ENCODE peak calls at places on chromosomes 13 and 19, in five cellular contexts. One of them, this sample, is unnamed.

GRCh38 chr13:37747071-37747612 is 122.4 kb downstream of the TRPC4 start:
- DNase-seq in fibroblast of mammary gland: peak
- DNase-seq in AG10803: peak
- DNase-seq in dorsolateral prefrontal cortex: no peak
- DNase-seq in A549: no peak
- DNase-seq in this sample: peak

GRCh38 chr19:35872180-35872579 is 3.8 kb downstream of the APLP1 start:
- DNase-seq in fibroblast of mammary gland: no peak
- DNase-seq in AG10803: no peak
- DNase-seq in dorsolateral prefrontal cortex: no peak
- DNase-seq in A549: no peak
- DNase-seq in this sample: no peak

GRCh38 chr19:536881-537404 is 5.4 kb downstream of the CDC34 start:
- DNase-seq in fibroblast of mammary gland: no peak
- DNase-seq in AG10803: no peak
- DNase-seq in dorsolateral prefrontal cortex: no peak
- DNase-seq in A549: no peak
- DNase-seq in this sample: no peak

GRCh38 chr13:41696163-41697003 is 239.0 kb downstream of the RGCC start:
- DNase-seq in fibroblast of mammary gland: peak
- DNase-seq in AG10803: peak
- DNase-seq in dorsolateral prefrontal cortex: no peak
- DNase-seq in A549: peak
- DNase-seq in this sample: peak

GRCh38 chr19:55687281-55688172 is 12.5 kb downstream of the EPN1 start:
- DNase-seq in fibroblast of mammary gland: no peak
- DNase-seq in AG10803: no peak
- DNase-seq in dorsolateral prefrontal cortex: no peak
- DNase-seq in A549: no peak
- DNase-seq in this sample: no peak

GRCh38 chr19:48635263-48635965 is 1.8 kb downstream of the DBP start:
- DNase-seq in fibroblast of mammary gland: no peak
- DNase-seq in AG10803: no peak
- DNase-seq in dorsolateral prefrontal cortex: no peak
- DNase-seq in A549: peak
- DNase-seq in this sample: peak

GRCh38 chr13:64688893-64689677 is 2541.1 kb downstream of the PCDH9 start:
- DNase-seq in fibroblast of mammary gland: no peak
- DNase-seq in AG10803: peak
- DNase-seq in dorsolateral prefrontal cortex: no peak
- DNase-seq in A549: no peak
- DNase-seq in this sample: no peak

GRCh38 chr13:55000844-55001243 is 1972.2 kb downstream of the OLFM4 start:
- DNase-seq in fibroblast of mammary gland: no peak
- DNase-seq in AG10803: no peak
- DNase-seq in dorsolateral prefrontal cortex: no peak
- DNase-seq in A549: no peak
- DNase-seq in this sample: no peak

GRCh38 chr19:32358311-32358710 is 12.9 kb downstream of the ZNF507 start:
- DNase-seq in fibroblast of mammary gland: no peak
- DNase-seq in AG10803: no peak
- DNase-seq in dorsolateral prefrontal cortex: no peak
- DNase-seq in A549: no peak
- DNase-seq in this sample: no peak

GRCh38 chr19:28485300-28485699 is 727.7 kb downstream of the UQCRFS1 start:
- DNase-seq in fibroblast of mammary gland: no peak
- DNase-seq in AG10803: no peak
- DNase-seq in dorsolateral prefrontal cortex: no peak
- DNase-seq in A549: no peak
- DNase-seq in this sample: no peak

DNA sequence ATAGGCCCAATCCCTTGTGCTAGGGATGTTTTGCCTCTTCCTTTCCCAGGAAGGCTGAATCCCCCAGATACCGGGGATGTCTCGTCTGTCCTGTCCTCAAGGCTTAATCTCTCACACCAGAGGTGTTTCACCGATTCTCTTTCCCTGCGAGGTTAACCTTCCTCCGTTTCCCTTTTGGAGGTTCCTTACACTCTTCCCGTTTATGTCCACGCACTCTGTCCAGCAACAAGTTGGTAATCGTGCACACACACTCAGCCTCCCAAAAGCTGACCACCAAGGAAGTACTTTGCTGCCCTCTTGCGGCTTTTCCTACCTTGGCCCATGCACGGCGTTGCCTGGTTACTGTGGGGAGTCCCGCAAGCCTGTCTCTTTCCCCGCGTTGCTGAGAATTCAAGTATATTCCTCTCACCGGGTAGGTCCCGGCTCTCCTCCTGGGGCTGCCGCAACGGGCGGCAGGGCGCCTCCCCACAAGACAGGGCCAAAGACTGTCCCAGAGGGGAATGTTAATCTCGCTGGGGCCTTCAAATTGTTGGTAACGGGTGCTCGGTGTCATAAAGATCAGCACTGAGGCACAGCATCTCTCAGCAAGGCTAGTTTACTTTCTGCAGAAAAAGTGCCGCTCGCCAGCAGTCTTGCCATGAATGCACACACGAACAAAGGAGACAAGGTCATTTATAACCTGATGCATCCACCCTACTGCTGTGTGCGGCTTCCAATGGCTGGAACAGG is 36.7 kb upstream of the CD177 start:
- DNase-seq in fibroblast of mammary gland: peak
- DNase-seq in AG10803: peak
- DNase-seq in dorsolateral prefrontal cortex: no peak
- DNase-seq in A549: peak
- DNase-seq in this sample: peak
- TF ChIP-seq CTCF in fibroblast of mammary gland: peak
- TF ChIP-seq CTCF in AG10803: peak
- TF ChIP-seq CTCF in dorsolateral prefrontal cortex: peak
- TF ChIP-seq CTCF in A549: peak
- TF ChIP-seq CTCF in this sample: peak

DNA sequence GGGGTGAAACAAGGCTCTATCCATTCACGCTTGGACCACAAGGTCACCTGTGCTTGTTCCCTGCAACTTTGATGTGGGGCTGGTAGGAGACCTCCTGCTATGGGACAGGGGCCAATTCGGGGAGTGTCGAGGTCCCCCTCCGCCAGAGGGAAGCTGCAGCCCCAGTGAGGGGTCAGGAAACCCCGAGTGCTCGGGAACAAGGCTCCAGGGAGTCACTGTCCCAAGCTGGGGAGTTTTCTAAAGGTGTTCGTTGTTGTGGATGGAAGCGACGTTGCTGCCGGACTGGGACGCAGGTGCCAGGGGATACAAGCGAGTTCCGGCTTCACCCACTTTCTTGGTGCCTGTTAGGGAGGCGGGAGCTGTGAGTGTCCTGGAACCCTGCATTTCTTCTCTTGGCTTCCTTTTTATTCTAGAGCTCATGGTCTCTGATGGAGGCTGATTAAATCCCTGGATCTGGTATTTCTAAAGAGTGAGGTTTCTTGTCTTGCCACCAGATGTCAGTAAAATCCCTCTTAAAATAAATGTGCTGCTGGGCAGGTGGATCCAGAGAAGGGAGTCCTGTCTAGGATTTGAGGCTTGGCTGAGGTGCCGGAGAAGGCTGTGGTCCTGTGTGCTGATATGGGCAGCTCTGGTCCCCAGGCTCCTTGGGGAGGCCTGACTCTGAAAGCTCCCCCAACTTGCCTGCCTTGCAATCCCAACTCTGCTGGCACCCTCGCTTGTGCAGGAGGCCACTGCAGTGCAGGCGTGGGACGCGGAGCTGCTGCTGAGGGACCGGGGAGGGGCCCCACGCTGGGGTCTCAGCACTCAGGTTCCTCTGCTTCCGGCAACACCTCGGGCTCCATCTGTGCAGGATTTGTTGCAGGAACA is 153.9 kb downstream of the TEX29 start:
- DNase-seq in fibroblast of mammary gland: peak
- DNase-seq in AG10803: peak
- DNase-seq in dorsolateral prefrontal cortex: no peak
- DNase-seq in A549: peak
- DNase-seq in this sample: peak
- TF ChIP-seq CTCF in fibroblast of mammary gland: peak
- TF ChIP-seq CTCF in AG10803: peak
- TF ChIP-seq CTCF in dorsolateral prefrontal cortex: peak
- TF ChIP-seq CTCF in A549: peak
- TF ChIP-seq CTCF in this sample: peak

DNA sequence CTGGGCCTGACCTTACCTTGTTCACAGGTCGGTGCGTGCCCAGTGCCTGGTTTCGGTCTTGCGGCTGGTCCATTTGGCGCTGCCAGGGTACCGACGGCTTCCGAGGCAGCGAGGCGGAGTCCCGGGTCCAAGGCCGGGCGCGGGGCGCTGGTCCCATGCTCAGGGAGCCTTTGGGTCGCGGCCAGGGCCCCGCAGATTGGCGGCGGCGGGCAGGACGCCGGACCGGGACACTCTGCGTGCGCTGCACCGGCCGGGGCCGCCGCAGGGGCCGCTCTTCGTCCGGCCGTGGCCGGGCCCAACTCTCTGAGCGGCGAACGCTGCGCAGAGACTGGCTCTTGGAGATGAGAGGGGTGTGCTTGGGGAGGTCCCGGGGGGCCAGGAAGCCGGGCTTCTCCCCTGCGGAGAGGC is 3.3 kb upstream of the WIZ start:
- DNase-seq in fibroblast of mammary gland: no peak
- DNase-seq in AG10803: no peak
- DNase-seq in dorsolateral prefrontal cortex: no peak
- DNase-seq in A549: no peak
- DNase-seq in this sample: no peak
- TF ChIP-seq CTCF in fibroblast of mammary gland: no peak
- TF ChIP-seq CTCF in AG10803: peak
- TF ChIP-seq CTCF in dorsolateral prefrontal cortex: no peak
- TF ChIP-seq CTCF in A549: no peak
- TF ChIP-seq CTCF in this sample: peak

GRCh38 chr13:113470073-113470472 is 16.8 kb upstream of the ADPRHL1 start:
- DNase-seq in fibroblast of mammary gland: no peak
- DNase-seq in AG10803: no peak
- DNase-seq in dorsolateral prefrontal cortex: no peak
- DNase-seq in A549: no peak
- DNase-seq in this sample: no peak
- TF ChIP-seq CTCF in fibroblast of mammary gland: no peak
- TF ChIP-seq CTCF in AG10803: no peak
- TF ChIP-seq CTCF in dorsolateral prefrontal cortex: no peak
- TF ChIP-seq CTCF in A549: no peak
- TF ChIP-seq CTCF in this sample: no peak

GRCh38 chr13:107234315-107234714 is 666.4 kb upstream of the ARGLU1 start:
- DNase-seq in fibroblast of mammary gland: no peak
- DNase-seq in AG10803: no peak
- DNase-seq in dorsolateral prefrontal cortex: no peak
- DNase-seq in A549: no peak
- DNase-seq in this sample: peak

GRCh38 chr13:107242138-107242537 is 674.2 kb upstream of the ARGLU1 start:
- DNase-seq in fibroblast of mammary gland: no peak
- DNase-seq in AG10803: no peak
- DNase-seq in dorsolateral prefrontal cortex: no peak
- DNase-seq in A549: no peak
- DNase-seq in this sample: no peak

GRCh38 chr13:107233541-107233940 is 665.6 kb upstream of the ARGLU1 start:
- DNase-seq in fibroblast of mammary gland: no peak
- DNase-seq in AG10803: no peak
- DNase-seq in dorsolateral prefrontal cortex: no peak
- DNase-seq in A549: no peak
- DNase-seq in this sample: no peak

GRCh38 chr13:107239213-107239612 is 671.3 kb upstream of the ARGLU1 start:
- DNase-seq in fibroblast of mammary gland: no peak
- DNase-seq in AG10803: no peak
- DNase-seq in dorsolateral prefrontal cortex: no peak
- DNase-seq in A549: no peak
- DNase-seq in this sample: no peak

GRCh38 chr13:107238262-107238661 is 670.3 kb upstream of the ARGLU1 start:
- DNase-seq in fibroblast of mammary gland: no peak
- DNase-seq in AG10803: no peak
- DNase-seq in dorsolateral prefrontal cortex: no peak
- DNase-seq in A549: no peak
- DNase-seq in this sample: no peak
- TF ChIP-seq CTCF in fibroblast of mammary gland: no peak
- TF ChIP-seq CTCF in AG10803: no peak
- TF ChIP-seq CTCF in dorsolateral prefrontal cortex: no peak
- TF ChIP-seq CTCF in A549: no peak
- TF ChIP-seq CTCF in this sample: no peak

DNA sequence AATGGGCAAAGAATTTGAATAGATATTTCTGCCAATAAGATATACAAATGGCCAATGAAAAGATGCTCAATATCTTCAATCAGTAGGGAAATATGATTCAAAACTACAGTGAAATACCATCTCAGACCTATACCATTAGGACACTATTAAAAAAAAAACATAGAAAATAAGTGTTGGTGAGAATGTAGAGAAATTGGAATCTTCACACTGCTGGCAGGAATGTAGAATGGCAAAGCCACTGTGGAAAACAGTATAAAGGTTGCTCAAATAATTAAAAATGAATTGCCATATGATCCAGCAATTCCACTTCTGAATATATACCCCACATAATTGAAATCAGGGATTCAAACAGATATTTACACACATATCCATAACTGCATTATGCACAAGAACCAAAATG is 88.1 kb upstream of the STARD13 start:
- DNase-seq in fibroblast of mammary gland: no peak
- DNase-seq in AG10803: no peak
- DNase-seq in dorsolateral prefrontal cortex: no peak
- DNase-seq in A549: no peak
- DNase-seq in this sample: no peak
- TF ChIP-seq CTCF in fibroblast of mammary gland: peak
- TF ChIP-seq CTCF in AG10803: peak
- TF ChIP-seq CTCF in dorsolateral prefrontal cortex: no peak
- TF ChIP-seq CTCF in A549: no peak
- TF ChIP-seq CTCF in this sample: peak

DNA sequence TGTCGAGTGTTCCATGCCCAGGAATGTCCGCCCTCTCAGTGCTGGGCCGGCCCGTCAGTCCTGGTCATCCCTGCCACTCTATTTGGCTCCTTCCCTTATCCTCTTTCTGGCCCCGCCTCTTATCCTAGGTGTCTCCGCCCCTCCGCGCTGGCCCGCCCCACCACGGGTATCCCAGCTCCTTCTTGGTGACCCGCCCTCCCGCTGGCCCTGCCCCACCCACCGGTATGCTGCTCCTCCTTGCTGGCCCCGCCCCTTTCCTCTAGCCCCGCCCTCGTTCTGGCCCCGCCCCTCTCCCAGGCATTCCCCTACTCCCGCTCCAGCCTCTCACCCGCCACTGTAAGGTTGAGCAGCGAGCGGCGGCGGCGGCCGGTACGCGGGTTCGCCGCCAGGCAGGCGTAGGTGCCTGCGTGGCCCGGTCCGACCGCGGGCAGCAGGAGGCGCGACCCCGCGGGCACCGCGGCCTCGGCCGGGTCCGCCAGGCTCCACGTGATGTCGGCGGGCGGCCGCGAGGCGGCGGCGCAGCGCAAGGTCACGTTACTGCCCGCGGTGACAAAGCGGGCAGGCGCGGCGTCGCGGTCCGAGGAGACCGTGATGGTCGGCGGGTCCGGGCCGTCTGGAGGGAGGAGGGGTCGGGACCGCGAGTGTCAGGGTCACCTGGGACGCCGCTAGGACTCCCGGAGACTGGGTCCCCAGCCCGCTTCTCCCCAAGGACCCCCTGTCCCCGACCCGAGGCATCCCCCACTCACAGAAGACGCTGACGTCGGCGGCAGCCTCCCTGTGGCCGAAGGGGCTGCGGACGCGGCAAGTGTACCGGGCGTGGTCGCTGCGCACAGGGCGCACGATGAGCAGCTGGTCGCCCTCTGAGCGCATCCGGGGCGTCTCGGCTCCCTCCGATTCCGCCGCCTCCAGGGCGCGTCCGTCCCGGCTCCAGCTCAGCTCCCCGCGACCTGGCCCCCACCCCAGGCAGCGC is 2.0 kb downstream of the VSIG10L start:
- DNase-seq in fibroblast of mammary gland: peak
- DNase-seq in AG10803: peak
- DNase-seq in dorsolateral prefrontal cortex: peak
- DNase-seq in A549: peak
- DNase-seq in this sample: peak
- TF ChIP-seq CTCF in fibroblast of mammary gland: no peak
- TF ChIP-seq CTCF in AG10803: no peak
- TF ChIP-seq CTCF in dorsolateral prefrontal cortex: no peak
- TF ChIP-seq CTCF in A549: peak
- TF ChIP-seq CTCF in this sample: no peak

GRCh38 chr19:11693505-11694499 is 44.9 kb downstream of the ZNF823 start:
- DNase-seq in fibroblast of mammary gland: peak
- DNase-seq in AG10803: peak
- DNase-seq in dorsolateral prefrontal cortex: no peak
- DNase-seq in A549: no peak
- DNase-seq in this sample: peak
- TF ChIP-seq CTCF in fibroblast of mammary gland: no peak
- TF ChIP-seq CTCF in AG10803: no peak
- TF ChIP-seq CTCF in dorsolateral prefrontal cortex: no peak
- TF ChIP-seq CTCF in A549: no peak
- TF ChIP-seq CTCF in this sample: no peak

This sample was measured in fibroblast of villous mesenchyme.